ENCODE peak calls at places on chromosomes 4 and X, in six cellular contexts. T is PC-3, J is astrocyte, C is endodermal cell, X is neuronal stem cell, O is MM.1S. W is an unnamed sample.

GRCh38 chr4:7803371-7803770 is 136.3 kb downstream of the AFAP1 start:
- DNase-seq in X (no peak), J (no peak), O (no peak), T (no peak), C (no peak), W (no peak)

GRCh38 chrX:121851033-121851432 is 803.6 kb downstream of the GLUD2 start:
- DNase-seq in C (no peak), T (peak), J (peak), O (no peak), X (no peak), W (no peak)

GRCh38 chr4:123453006-123453685 is 56.6 kb downstream of the SPRY1 start:
- DNase-seq in O (no peak), C (no peak), J (peak), T (no peak), X (no peak), W (no peak)

GRCh38 chr4:149708513-149709175 is 107.0 kb downstream of the IQCM start:
- DNase-seq in X (no peak), O (no peak), T (peak), J (peak), C (no peak), W (no peak)

GRCh38 chrX:135931644-135932487 is 38.4 kb downstream of the SAGE1 start:
- DNase-seq in C (peak), J (no peak), X (peak), O (peak), T (peak), W (no peak)

GRCh38 chr4:96186593-96186992 is 346.7 kb downstream of the PDHA2 start:
- DNase-seq in J (peak), C (no peak), T (no peak), X (no peak), O (no peak), W (no peak)

GRCh38 chr4:100284302-100284701 is 94.0 kb upstream of the DDIT4L start:
- DNase-seq in X (no peak), O (no peak), T (no peak), J (no peak), C (no peak), W (no peak)

GRCh38 chr4:145521282-145521681 is 39.6 kb downstream of the SMAD1 start:
- DNase-seq in T (no peak), C (no peak), O (peak), X (no peak), J (no peak), W (no peak)

GRCh38 chr4:94356444-94356843 is 13.8 kb upstream of the HPGDS start:
- DNase-seq in O (no peak), T (no peak), X (no peak), C (no peak), J (no peak), W (no peak)

DNA sequence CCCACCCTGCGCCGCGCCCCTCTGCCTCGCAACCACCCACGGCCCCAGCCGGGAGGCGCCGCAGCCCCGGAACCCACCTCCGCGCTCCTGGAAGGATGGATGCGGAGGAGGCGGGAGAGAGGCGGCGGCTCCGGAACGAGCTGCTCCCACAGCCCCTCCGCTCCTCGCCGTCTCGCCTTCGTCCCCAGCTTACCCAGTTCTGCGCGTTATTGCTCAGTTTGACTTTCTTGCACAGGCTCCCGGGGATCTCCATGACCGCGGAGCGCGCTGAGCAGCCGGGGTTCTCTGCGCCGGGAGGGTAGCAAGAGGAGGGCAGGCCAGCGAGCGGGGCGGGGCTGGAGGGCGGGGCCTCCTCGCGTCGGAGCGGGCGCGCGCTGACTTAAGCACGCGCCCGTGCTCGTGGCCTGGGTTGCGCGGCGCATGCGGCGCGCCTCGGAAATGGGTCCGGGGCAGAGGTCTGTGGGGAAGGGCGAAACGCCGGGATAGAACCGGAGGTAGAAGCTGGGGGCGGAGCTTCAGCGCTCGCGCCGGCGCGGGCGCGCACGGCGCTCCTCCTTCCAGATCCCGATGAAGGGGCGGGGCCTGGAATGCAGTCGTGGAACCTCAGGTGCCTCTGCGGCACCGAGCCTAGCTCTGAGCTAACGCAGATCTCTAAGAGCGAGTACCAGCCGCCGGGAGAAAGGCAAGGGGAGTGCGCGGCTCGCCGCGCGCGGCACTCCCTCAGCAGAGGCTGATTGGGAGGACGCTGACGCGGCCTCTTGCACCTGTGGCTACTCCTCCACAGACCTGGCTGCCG is at the start of gene PAPSS1:
- DNase-seq in J (peak), T (peak), C (peak), O (peak), X (peak), W (peak)
- H3K9ac ChIP-seq in J (peak), T (peak), C (peak), O (peak), X (peak), W (peak)

GRCh38 chrX:139642241-139642927 is 65.6 kb downstream of the MCF2 start:
- DNase-seq in X (peak), J (peak), T (no peak), C (peak), O (no peak), W (no peak)
- H3K9ac ChIP-seq in X (no peak), J (no peak), T (no peak), C (no peak), O (no peak), W (no peak)

DNA sequence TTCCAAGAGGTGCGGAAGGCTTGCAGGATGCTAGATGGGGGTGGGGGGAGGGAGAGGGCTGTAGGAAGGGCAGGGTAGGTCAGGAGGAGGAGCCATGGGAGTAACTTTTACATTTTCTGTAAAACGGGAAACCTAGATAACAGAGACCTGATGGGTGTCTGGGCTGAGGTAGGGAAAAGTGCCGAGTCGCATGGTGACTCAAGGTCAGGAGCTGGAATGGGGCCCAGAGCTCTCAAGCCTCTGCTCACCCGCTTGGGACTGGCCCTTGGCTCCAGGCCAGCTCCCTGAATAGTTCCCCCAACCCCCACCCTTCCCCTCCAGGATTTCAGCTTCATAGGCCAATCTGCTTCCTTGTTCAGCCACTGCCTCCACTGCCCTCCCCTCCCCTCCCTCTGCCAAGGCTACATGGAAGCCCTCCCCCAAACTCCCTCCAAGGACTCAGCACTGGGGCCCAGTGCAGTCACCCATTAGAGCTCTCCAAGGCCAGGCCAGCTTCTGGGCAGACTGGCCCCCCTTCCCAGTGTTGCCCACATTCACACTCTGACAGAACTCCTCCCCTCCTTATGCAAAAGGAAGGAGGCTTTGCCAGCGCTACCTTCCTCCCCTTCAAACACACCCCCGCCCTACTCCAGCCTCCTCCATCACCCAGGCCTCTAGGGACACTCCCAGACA is 43.6 kb downstream of the TSC22D3 start:
- DNase-seq in J (peak), X (no peak), O (no peak), T (peak), C (peak), W (peak)
- H3K9ac ChIP-seq in J (no peak), X (no peak), O (no peak), T (no peak), C (no peak), W (peak)

GRCh38 chr4:128480945-128481344 is 193.3 kb upstream of the PGRMC2 start:
- DNase-seq in C (no peak), O (no peak), X (no peak), T (no peak), J (no peak), W (no peak)

GRCh38 chr4:128483041-128483440 is 195.4 kb upstream of the PGRMC2 start:
- DNase-seq in O (no peak), X (no peak), T (no peak), C (no peak), J (no peak), W (no peak)

GRCh38 chr4:128483816-128484215 is 196.2 kb upstream of the PGRMC2 start:
- DNase-seq in O (no peak), C (no peak), J (peak), T (no peak), X (no peak), W (no peak)

GRCh38 chr4:128484896-128485295 is 197.3 kb upstream of the PGRMC2 start:
- DNase-seq in T (no peak), X (no peak), C (no peak), O (no peak), J (no peak), W (no peak)

DNA sequence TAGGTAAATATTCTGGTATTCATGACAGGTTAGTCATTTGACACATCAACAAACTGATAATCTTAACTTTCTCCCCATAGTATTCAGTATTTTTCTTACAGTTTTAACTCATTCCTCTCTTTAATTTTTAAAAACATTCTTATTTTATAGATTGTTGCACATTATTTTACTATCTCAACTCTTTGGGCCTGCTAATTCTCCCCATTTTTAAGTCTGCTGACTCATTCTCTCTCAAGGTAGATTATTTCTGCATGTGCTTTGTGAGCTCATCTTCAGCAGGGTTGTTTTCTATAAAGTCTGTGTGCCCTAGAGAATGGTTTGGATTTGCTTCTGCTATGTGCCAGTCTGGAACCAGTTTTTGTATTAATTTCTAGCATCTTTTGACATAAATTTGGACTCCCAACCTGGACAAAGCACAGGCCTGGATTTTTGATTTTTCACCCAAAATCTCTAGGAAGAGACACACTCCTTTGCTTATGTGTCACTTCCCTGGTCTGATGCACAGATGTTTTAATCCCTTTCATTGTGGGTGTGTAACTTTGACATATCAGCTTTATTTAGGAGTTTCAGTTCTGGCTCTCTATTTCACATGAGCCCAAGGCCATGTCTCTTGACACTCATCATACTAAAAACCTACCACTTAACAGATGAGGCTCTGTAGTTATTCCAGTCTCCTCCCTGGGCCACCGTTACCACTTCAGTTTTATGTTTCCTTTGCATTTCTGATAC is 194.3 kb upstream of the PGRMC2 start:
- DNase-seq in X (no peak), T (no peak), C (no peak), O (peak), J (no peak), W (no peak)
- H3K9ac ChIP-seq in X (no peak), T (no peak), C (no peak), O (no peak), J (no peak), W (no peak)

DNA sequence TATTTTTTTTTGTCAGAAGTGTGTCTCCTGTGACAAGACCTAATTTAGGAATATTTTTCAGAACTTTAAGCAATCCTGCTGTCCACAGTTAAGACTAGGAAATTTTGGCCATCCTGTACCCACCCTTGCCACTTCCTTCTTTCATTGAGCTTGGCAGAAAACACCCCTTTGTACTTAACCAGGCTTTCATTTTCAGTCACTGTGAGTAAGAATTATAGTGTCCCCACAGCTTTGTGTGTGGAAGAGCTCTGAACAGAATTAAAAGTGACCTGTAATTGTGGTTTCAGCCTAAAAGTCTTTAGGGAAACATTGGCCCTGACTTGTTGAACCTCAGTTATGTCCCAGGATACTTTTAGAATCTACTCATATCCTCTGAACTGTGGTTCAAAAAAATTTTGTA is 153.7 kb upstream of the BMP3 start:
- DNase-seq in C (no peak), O (peak), T (no peak), X (no peak), J (no peak), W (no peak)
- H3K9ac ChIP-seq in C (no peak), O (no peak), T (no peak), X (no peak), J (no peak), W (no peak)

DNA sequence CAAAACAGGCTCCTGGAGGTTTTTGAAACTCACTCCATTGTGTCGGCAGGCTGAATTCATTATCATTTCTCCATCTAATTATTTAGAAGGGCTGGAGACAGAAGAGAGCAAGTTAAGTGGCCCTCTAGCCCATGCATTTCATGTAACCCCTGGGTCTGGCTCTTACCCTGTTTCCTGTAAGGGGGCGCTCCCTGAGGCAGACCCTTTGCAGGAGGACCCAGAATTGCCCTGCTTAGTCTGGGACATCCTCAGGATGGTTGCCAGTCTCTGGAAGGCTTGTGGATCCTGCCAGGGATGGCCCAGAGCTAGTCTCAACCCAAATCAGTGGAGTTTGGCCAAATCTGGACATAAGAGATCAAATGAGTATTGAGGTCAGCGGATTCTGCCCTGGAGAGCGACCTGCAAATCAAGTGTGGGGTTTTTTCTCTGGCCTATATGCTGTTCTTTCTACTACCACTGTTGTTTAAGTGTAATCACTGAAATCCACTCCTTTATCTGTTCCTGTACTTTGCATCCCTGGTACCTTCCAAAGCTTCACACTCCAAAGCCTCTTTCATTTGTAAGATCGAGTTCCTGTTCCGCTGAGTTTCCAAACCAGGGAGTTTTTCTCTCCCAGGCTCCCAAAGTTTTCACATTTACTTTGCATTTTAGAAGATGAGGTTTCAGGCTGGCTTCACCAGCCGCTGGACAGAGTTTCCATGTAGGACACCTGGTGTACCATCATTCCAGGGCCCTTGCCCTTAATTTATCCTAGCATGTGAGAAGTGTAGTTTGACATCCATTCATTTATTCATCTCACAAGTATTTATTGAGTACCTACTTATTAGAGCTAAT is 6.3 kb downstream of the KLF3 start:
- DNase-seq in T (peak), O (no peak), C (peak), J (no peak), X (no peak), W (no peak)
- H3K9ac ChIP-seq in T (no peak), O (peak), C (no peak), J (peak), X (no peak), W (peak)